ENCODE peak calls at places on chromosomes 11 and 22, in five cellular contexts. One of them, this sample, is unnamed.

GRCh38 chr11:7605544-7605943 is 67.8 kb downstream of the CYB5R2 start:
- DNase-seq in WTC11: no peak
- DNase-seq in kidney epithelial cell: peak; percentile 95
- DNase-seq in HFFc6: peak; percentile 15
- DNase-seq in psoas muscle: no peak
- DNase-seq in this sample: no peak

GRCh38 chr22:40414838-40415505 is 44.6 kb downstream of the SGSM3 start:
- DNase-seq in WTC11: no peak
- DNase-seq in kidney epithelial cell: no peak
- DNase-seq in HFFc6: no peak
- DNase-seq in psoas muscle: no peak
- DNase-seq in this sample: no peak

GRCh38 chr22:37610480-37611148 is 2.0 kb downstream of the GGA1 start:
- DNase-seq in WTC11: no peak
- DNase-seq in kidney epithelial cell: no peak
- DNase-seq in HFFc6: no peak
- DNase-seq in psoas muscle: no peak
- DNase-seq in this sample: no peak

GRCh38 chr11:109236696-109237095 is 185.3 kb upstream of the C11orf87 start:
- DNase-seq in WTC11: no peak
- DNase-seq in kidney epithelial cell: peak; percentile 29
- DNase-seq in HFFc6: no peak
- DNase-seq in psoas muscle: no peak
- DNase-seq in this sample: no peak

GRCh38 chr11:1304376-1304775 is 5.1 kb downstream of the TOLLIP start:
- DNase-seq in WTC11: no peak
- DNase-seq in kidney epithelial cell: no peak
- DNase-seq in HFFc6: no peak
- DNase-seq in psoas muscle: no peak
- DNase-seq in this sample: no peak

GRCh38 chr11:116535954-116536353 is 236.8 kb downstream of the BUD13 start:
- DNase-seq in WTC11: peak; percentile 19
- DNase-seq in kidney epithelial cell: no peak
- DNase-seq in HFFc6: no peak
- DNase-seq in psoas muscle: no peak
- DNase-seq in this sample: no peak

GRCh38 chr22:17161991-17162390 is 2.9 kb upstream of the HDHD5 start:
- DNase-seq in WTC11: no peak
- DNase-seq in kidney epithelial cell: no peak
- DNase-seq in HFFc6: no peak
- DNase-seq in psoas muscle: no peak
- DNase-seq in this sample: no peak

GRCh38 chr22:45911601-45912271 is 65.2 kb downstream of the WNT7B start:
- DNase-seq in WTC11: no peak
- DNase-seq in kidney epithelial cell: no peak
- DNase-seq in HFFc6: no peak
- DNase-seq in psoas muscle: peak; percentile 57
- DNase-seq in this sample: no peak

GRCh38 chr11:116312560-116313340 is 460.0 kb downstream of the BUD13 start:
- DNase-seq in WTC11: no peak
- DNase-seq in kidney epithelial cell: no peak
- DNase-seq in HFFc6: no peak
- DNase-seq in psoas muscle: peak; percentile 67
- DNase-seq in this sample: no peak

GRCh38 chr11:117387992-117388765 is 60.5 kb downstream of the CEP164 start:
- DNase-seq in WTC11: no peak
- DNase-seq in kidney epithelial cell: no peak
- DNase-seq in HFFc6: peak; percentile 67
- DNase-seq in psoas muscle: no peak
- DNase-seq in this sample: no peak

GRCh38 chr11:67372232-67372992 is 986 bp downstream of the CLCF1 start:
- DNase-seq in WTC11: peak; percentile 51
- DNase-seq in kidney epithelial cell: no peak
- DNase-seq in HFFc6: no peak
- DNase-seq in psoas muscle: peak; percentile 51
- DNase-seq in this sample: peak; percentile 77

GRCh38 chr11:70111269-70112016 is 33.3 kb downstream of the ANO1 start:
- DNase-seq in WTC11: peak; percentile 33
- DNase-seq in kidney epithelial cell: no peak
- DNase-seq in HFFc6: peak; percentile 45
- DNase-seq in psoas muscle: peak; percentile 64
- DNase-seq in this sample: peak; percentile 80

GRCh38 chr11:116976941-116977570 is 121.2 kb downstream of the SIK3 start:
- DNase-seq in WTC11: no peak
- DNase-seq in kidney epithelial cell: no peak
- DNase-seq in HFFc6: no peak
- DNase-seq in psoas muscle: no peak
- DNase-seq in this sample: no peak

GRCh38 chr11:57527056-57527631 is 3.4 kb downstream of the TIMM10 start:
- DNase-seq in WTC11: peak; percentile 86
- DNase-seq in kidney epithelial cell: no peak
- DNase-seq in HFFc6: peak; percentile 41
- DNase-seq in psoas muscle: peak; percentile 55
- DNase-seq in this sample: peak; percentile 89

GRCh38 chr11:81644239-81644840 is 1089.3 kb downstream of the FAM181B start:
- DNase-seq in WTC11: peak; percentile 12
- DNase-seq in kidney epithelial cell: peak; percentile 31
- DNase-seq in HFFc6: peak; percentile 8
- DNase-seq in psoas muscle: no peak
- DNase-seq in this sample: peak; percentile 35

GRCh38 chr11:110327508-110327907 is 31.1 kb upstream of the RDX start:
- DNase-seq in WTC11: no peak
- DNase-seq in kidney epithelial cell: no peak
- DNase-seq in HFFc6: no peak
- DNase-seq in psoas muscle: no peak
- DNase-seq in this sample: no peak

GRCh38 chr11:132920391-132921095 is 611.8 kb downstream of the OPCML start:
- DNase-seq in WTC11: no peak
- DNase-seq in kidney epithelial cell: no peak
- DNase-seq in HFFc6: no peak
- DNase-seq in psoas muscle: no peak
- DNase-seq in this sample: peak; percentile 5

GRCh38 chr22:17077255-17077654 is 7.5 kb upstream of the IL17RA start:
- DNase-seq in WTC11: no peak
- DNase-seq in kidney epithelial cell: no peak
- DNase-seq in HFFc6: peak; percentile 80
- DNase-seq in psoas muscle: no peak
- DNase-seq in this sample: no peak

GRCh38 chr22:38310518-38311330 is 6.5 kb downstream of the CSNK1E start:
- DNase-seq in WTC11: no peak
- DNase-seq in kidney epithelial cell: no peak
- DNase-seq in HFFc6: no peak
- DNase-seq in psoas muscle: no peak
- DNase-seq in this sample: no peak

GRCh38 chr11:36165638-36166389 is 123.4 kb downstream of the COMMD9 start:
- DNase-seq in WTC11: no peak
- DNase-seq in kidney epithelial cell: no peak
- DNase-seq in HFFc6: no peak
- DNase-seq in psoas muscle: no peak
- DNase-seq in this sample: no peak

GRCh38 chr11:69335010-69335409 is 41.1 kb downstream of the MYEOV start:
- DNase-seq in WTC11: no peak
- DNase-seq in kidney epithelial cell: no peak
- DNase-seq in HFFc6: no peak
- DNase-seq in psoas muscle: no peak
- DNase-seq in this sample: no peak

GRCh38 chr11:67022961-67023956 is at the start of gene SYT12:
- DNase-seq in WTC11: peak; percentile 48
- DNase-seq in kidney epithelial cell: no peak
- DNase-seq in HFFc6: no peak
- DNase-seq in psoas muscle: no peak
- DNase-seq in this sample: peak; percentile 51

GRCh38 chr11:18540207-18541009 is 13.7 kb upstream of the TSG101 start:
- DNase-seq in WTC11: no peak
- DNase-seq in kidney epithelial cell: no peak
- DNase-seq in HFFc6: peak; percentile 21
- DNase-seq in psoas muscle: no peak
- DNase-seq in this sample: no peak

GRCh38 chr11:112467721-112468120 is 207.1 kb upstream of the PLET1 start:
- DNase-seq in WTC11: no peak
- DNase-seq in kidney epithelial cell: no peak
- DNase-seq in HFFc6: no peak
- DNase-seq in psoas muscle: peak; percentile 24
- DNase-seq in this sample: no peak

GRCh38 chr11:72816404-72816990 is 2.3 kb downstream of the ATG16L2 start:
- DNase-seq in WTC11: no peak
- DNase-seq in kidney epithelial cell: no peak
- DNase-seq in HFFc6: no peak
- DNase-seq in psoas muscle: no peak
- DNase-seq in this sample: no peak

GRCh38 chr11:64848779-64849599 is 4.5 kb upstream of the CDC42BPG start:
- DNase-seq in WTC11: peak; percentile 77
- DNase-seq in kidney epithelial cell: no peak
- DNase-seq in HFFc6: no peak
- DNase-seq in psoas muscle: no peak
- DNase-seq in this sample: no peak

GRCh38 chr11:65417221-65417701 is 5.3 kb upstream of the NEAT1 start:
- DNase-seq in WTC11: no peak
- DNase-seq in kidney epithelial cell: no peak
- DNase-seq in HFFc6: no peak
- DNase-seq in psoas muscle: no peak
- DNase-seq in this sample: no peak

GRCh38 chr11:93861808-93862207 is 11.4 kb upstream of the VSTM5 start:
- DNase-seq in WTC11: no peak
- DNase-seq in kidney epithelial cell: no peak
- DNase-seq in HFFc6: no peak
- DNase-seq in psoas muscle: no peak
- DNase-seq in this sample: no peak

GRCh38 chr11:29333993-29334780 is 682.6 kb downstream of the KCNA4 start:
- DNase-seq in WTC11: no peak
- DNase-seq in kidney epithelial cell: no peak
- DNase-seq in HFFc6: peak; percentile 68
- DNase-seq in psoas muscle: no peak
- DNase-seq in this sample: peak; percentile 9

GRCh38 chr22:43796567-43796966 is 15.5 kb downstream of the EFCAB6 start:
- DNase-seq in WTC11: no peak
- DNase-seq in kidney epithelial cell: no peak
- DNase-seq in HFFc6: peak; percentile 26
- DNase-seq in psoas muscle: no peak
- DNase-seq in this sample: no peak
- TF ChIP-seq CTCF in WTC11: no peak
- TF ChIP-seq CTCF in kidney epithelial cell: peak; percentile 20
- TF ChIP-seq CTCF in HFFc6: peak; percentile 52
- TF ChIP-seq CTCF in psoas muscle: no peak
- TF ChIP-seq CTCF in this sample: peak; percentile 20

GRCh38 chr22:29734853-29735252 is 15.1 kb downstream of the CABP7 start:
- DNase-seq in WTC11: peak; percentile 45
- DNase-seq in kidney epithelial cell: no peak
- DNase-seq in HFFc6: no peak
- DNase-seq in psoas muscle: no peak
- DNase-seq in this sample: no peak
- TF ChIP-seq CTCF in WTC11: no peak
- TF ChIP-seq CTCF in kidney epithelial cell: no peak
- TF ChIP-seq CTCF in HFFc6: no peak
- TF ChIP-seq CTCF in psoas muscle: no peak
- TF ChIP-seq CTCF in this sample: no peak

DNA sequence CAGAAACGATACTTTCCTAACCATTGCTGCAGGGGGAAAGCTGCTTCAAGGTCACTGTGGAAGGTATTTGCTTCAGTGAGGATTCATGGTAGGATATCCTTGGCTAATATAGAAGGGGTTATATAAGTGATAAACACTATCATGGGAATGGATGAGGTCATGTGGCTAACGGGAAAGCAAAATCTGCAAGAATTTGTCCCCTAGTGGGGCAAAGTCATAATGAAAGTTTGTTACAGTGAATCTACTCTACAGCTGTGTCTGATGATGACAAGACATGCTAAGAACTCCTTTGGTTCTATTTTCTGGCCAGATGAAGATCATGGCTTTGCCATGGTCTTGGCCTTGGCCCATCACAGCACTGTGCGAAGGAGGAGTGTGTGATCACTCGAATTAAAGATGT is 13.8 kb downstream of the MMP20 start:
- DNase-seq in WTC11: no peak
- DNase-seq in kidney epithelial cell: no peak
- DNase-seq in HFFc6: no peak
- DNase-seq in psoas muscle: no peak
- DNase-seq in this sample: no peak
- TF ChIP-seq CTCF in WTC11: no peak
- TF ChIP-seq CTCF in kidney epithelial cell: no peak
- TF ChIP-seq CTCF in HFFc6: peak; percentile 29
- TF ChIP-seq CTCF in psoas muscle: no peak
- TF ChIP-seq CTCF in this sample: no peak

GRCh38 chr22:21790359-21790758 is 54.8 kb upstream of the YPEL1 start:
- DNase-seq in WTC11: no peak
- DNase-seq in kidney epithelial cell: no peak
- DNase-seq in HFFc6: no peak
- DNase-seq in psoas muscle: no peak
- DNase-seq in this sample: no peak

GRCh38 chr22:21797444-21798221 is 62.0 kb upstream of the YPEL1 start:
- DNase-seq in WTC11: no peak
- DNase-seq in kidney epithelial cell: no peak
- DNase-seq in HFFc6: no peak
- DNase-seq in psoas muscle: no peak
- DNase-seq in this sample: no peak

GRCh38 chr22:21796231-21796630 is 60.6 kb upstream of the YPEL1 start:
- DNase-seq in WTC11: no peak
- DNase-seq in kidney epithelial cell: no peak
- DNase-seq in HFFc6: no peak
- DNase-seq in psoas muscle: no peak
- DNase-seq in this sample: no peak

GRCh38 chr22:21796863-21797262 is 61.3 kb upstream of the YPEL1 start:
- DNase-seq in WTC11: no peak
- DNase-seq in kidney epithelial cell: no peak
- DNase-seq in HFFc6: no peak
- DNase-seq in psoas muscle: no peak
- DNase-seq in this sample: no peak

DNA sequence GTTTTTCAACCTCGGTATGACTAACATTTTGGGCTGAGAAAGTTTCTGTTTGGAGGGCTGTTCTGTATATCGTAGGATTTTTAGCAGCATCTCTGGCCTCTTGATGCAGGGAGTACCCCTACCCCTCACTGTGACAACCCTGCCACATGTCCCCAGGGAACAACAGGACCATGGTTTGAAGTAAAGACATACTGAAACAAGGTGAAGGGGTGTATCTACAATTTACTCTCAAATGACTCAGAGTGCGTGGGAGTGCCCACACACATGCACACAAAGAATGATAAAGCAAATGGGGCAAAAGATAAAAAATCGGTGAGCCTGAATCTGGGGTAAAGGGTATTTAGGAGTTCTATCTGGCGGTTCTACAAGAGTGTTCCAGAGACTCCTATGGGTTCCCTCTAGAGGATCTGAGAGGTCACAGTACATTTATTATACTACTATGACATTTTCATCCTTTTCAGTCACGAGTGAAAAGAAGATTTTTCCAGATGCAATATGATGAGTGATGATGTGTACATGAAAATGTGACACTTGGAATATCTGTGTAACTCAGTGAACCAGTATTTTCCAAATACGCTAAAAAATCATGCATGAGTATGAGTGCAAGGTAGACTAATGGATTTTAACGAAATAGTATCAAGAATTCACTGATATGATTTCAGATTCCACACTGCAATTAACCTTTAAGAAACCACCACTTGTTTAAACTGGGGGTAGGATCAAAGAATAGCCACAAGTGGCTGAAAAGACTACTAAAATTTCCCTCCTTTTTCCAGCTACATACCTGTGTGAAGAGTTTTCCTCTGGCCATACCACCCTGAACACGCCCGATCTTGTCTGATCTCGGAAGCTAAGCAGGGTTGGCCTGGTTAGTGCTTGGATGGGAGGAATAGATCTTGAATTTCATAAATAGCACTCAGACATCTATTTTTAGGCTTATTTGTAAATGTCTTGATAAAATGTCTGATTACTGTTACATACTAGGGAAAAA is 56.3 kb upstream of the YPEL1 start:
- DNase-seq in WTC11: no peak
- DNase-seq in kidney epithelial cell: no peak
- DNase-seq in HFFc6: no peak
- DNase-seq in psoas muscle: no peak
- DNase-seq in this sample: no peak
- TF ChIP-seq CTCF in WTC11: no peak
- TF ChIP-seq CTCF in kidney epithelial cell: no peak
- TF ChIP-seq CTCF in HFFc6: no peak
- TF ChIP-seq CTCF in psoas muscle: no peak
- TF ChIP-seq CTCF in this sample: no peak

This sample was measured in nephron progenitor cell.